ENCODE peak calls at places on chromosomes 12 and 14, in four cellular contexts. N is psoas muscle, A is IMR-90, J is AG04450. V is an unnamed sample.

GRCh38 chr12:60197589-60197988 is 601.8 kb downstream of the SLC16A7 start:
- DNase-seq in J (no peak), A (peak; percentile 77), N (no peak), V (no peak)

GRCh38 chr14:32657081-32657480 is 281.6 kb upstream of the NPAS3 start:
- DNase-seq in J (peak; percentile 55), A (peak; percentile 61), N (peak; percentile 17), V (no peak)

GRCh38 chr14:80570930-80571298 is 359.6 kb upstream of the DIO2 start:
- DNase-seq in A (no peak), J (no peak), N (no peak), V (no peak)

GRCh38 chr12:22160396-22161003 is 114.5 kb downstream of the CMAS start:
- DNase-seq in N (no peak), A (no peak), J (no peak), V (no peak)

GRCh38 chr14:20631821-20632389 is 9.6 kb downstream of the OR6S1 start:
- DNase-seq in N (peak; percentile 77), J (no peak), A (peak; percentile 56), V (no peak)

GRCh38 chr12:51442324-51442723 is 17.7 kb downstream of the SLC4A8 start:
- DNase-seq in J (peak; percentile 1), A (peak; percentile 70), N (no peak), V (no peak)

GRCh38 chr12:79837575-79837974 is 97.3 kb downstream of the PPP1R12A start:
- DNase-seq in A (no peak), J (no peak), N (no peak), V (no peak)

GRCh38 chr12:66405395-66405794 is 103.1 kb downstream of the HELB start:
- DNase-seq in N (no peak), A (peak; percentile 67), J (no peak), V (no peak)

GRCh38 chr12:80580254-80580653 is 127.2 kb upstream of the MYF6 start:
- DNase-seq in J (peak; percentile 80), N (no peak), A (peak; percentile 97), V (no peak)

GRCh38 chr12:62604856-62605255 is 138.2 kb downstream of the MON2 start:
- DNase-seq in J (no peak), N (no peak), A (peak; percentile 35), V (peak; percentile 9)

GRCh38 chr12:25269701-25270100 is 19.0 kb upstream of the KRAS start:
- DNase-seq in A (no peak), J (no peak), N (no peak), V (no peak)

GRCh38 chr12:14664434-14665023 is 31.9 kb downstream of the GUCY2C start:
- DNase-seq in N (no peak), A (peak; percentile 35), J (no peak), V (no peak)

GRCh38 chr12:77888611-77889010 is 57.9 kb downstream of the NAV3 start:
- DNase-seq in A (peak; percentile 75), J (peak; percentile 29), N (no peak), V (no peak)

GRCh38 chr12:51976376-51977160 is 25.1 kb downstream of the ACVR1B start:
- DNase-seq in N (no peak), J (no peak), A (peak; percentile 50), V (no peak)

GRCh38 chr14:58296731-58297130 is 1.6 kb upstream of the ARID4A start:
- DNase-seq in A (peak; percentile 29), J (no peak), N (no peak), V (no peak)

GRCh38 chr14:75803768-75804167 is 142.7 kb downstream of the TTLL5 start:
- DNase-seq in N (no peak), J (no peak), A (no peak), V (no peak)

GRCh38 chr14:77319416-77319815 is 1.3 kb downstream of the POMT2 start:
- DNase-seq in J (no peak), A (no peak), N (no peak), V (no peak)

GRCh38 chr14:69539631-69540410 is 34.9 kb downstream of the CCDC177 start:
- DNase-seq in N (peak; percentile 41), A (peak; percentile 56), J (peak; percentile 11), V (no peak)

GRCh38 chr12:94175763-94176660 is 27.6 kb downstream of the PLXNC1 start:
- DNase-seq in J (no peak), A (peak; percentile 36), N (no peak), V (no peak)

GRCh38 chr14:88198441-88198840 is 124.6 kb downstream of the KCNK10 start:
- DNase-seq in J (no peak), A (no peak), N (no peak), V (no peak)

GRCh38 chr14:93234798-93235197 is 27.7 kb downstream of the UBR7 start:
- DNase-seq in A (peak; percentile 85), N (no peak), J (no peak), V (no peak)

GRCh38 chr14:72921396-72921795 is 4.9 kb upstream of the DCAF4 start:
- DNase-seq in J (no peak), N (no peak), A (peak; percentile 35), V (no peak)

GRCh38 chr14:33812181-33812580 is 138.7 kb downstream of the EGLN3 start:
- DNase-seq in A (no peak), N (no peak), J (no peak), V (no peak)

GRCh38 chr12:59973515-59973914 is 377.7 kb downstream of the SLC16A7 start:
- DNase-seq in A (peak; percentile 75), J (no peak), N (no peak), V (no peak)

GRCh38 chr14:61395115-61395725 is 73.8 kb downstream of the PRKCH start:
- DNase-seq in A (no peak), J (no peak), N (no peak), V (no peak)

GRCh38 chr14:36495666-36496065 is 24.4 kb downstream of the NKX2-1 start:
- DNase-seq in N (no peak), J (no peak), A (no peak), V (no peak)

GRCh38 chr14:39731912-39732311 is 299.7 kb upstream of the FBXO33 start:
- DNase-seq in A (no peak), J (no peak), N (no peak), V (no peak)

GRCh38 chr12:25420116-25420515 is 133.0 kb downstream of the LMNTD1 start:
- DNase-seq in A (no peak), J (no peak), N (no peak), V (no peak)

GRCh38 chr14:24741871-24742270 is 107.9 kb upstream of the GZMB start:
- DNase-seq in A (peak; percentile 15), N (no peak), J (no peak), V (no peak)

GRCh38 chr14:106826833-106827369 is 1300.5 kb downstream of the TMEM121 start:
- DNase-seq in A (no peak), J (no peak), N (no peak), V (no peak)
- H3K9me3 ChIP-seq in A (peaks cover 18% of the 10 kb centered on the region), J (peaks cover 32% of the 10 kb centered on the region), N (no peaks in the 10 kb centered on the region), V (no peaks in the 10 kb centered on the region)

GRCh38 chr12:40898505-40898904 is 206.3 kb downstream of the CNTN1 start:
- DNase-seq in N (no peak), A (no peak), J (no peak), V (no peak)
- H3K9me3 ChIP-seq in N (no peaks in the 10 kb centered on the region), A (no peaks in the 10 kb centered on the region), J (no peaks in the 10 kb centered on the region), V (no peaks in the 10 kb centered on the region)

DNA sequence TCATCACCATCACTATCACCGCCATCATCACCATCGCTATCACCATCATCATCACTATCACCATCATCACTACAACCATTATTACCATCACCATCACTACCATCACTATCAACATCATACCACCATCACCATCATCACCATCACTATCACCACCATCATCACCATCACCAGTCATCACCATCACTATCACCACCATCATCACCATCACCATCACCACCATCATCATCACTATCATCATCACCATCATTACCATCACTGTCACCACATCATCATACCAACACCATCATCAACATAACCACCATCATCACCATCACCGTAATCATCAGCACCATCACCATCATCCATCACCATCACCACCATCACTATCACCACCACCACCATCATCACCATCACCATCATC is 213.8 kb downstream of the ALG10 start:
- DNase-seq in A (no peak), J (no peak), N (no peak), V (no peak)
- H3K9me3 ChIP-seq in A (peaks cover 10% of the 10 kb centered on the region), J (peaks cover 30% of the 10 kb centered on the region), N (no peaks in the 10 kb centered on the region), V (no peaks in the 10 kb centered on the region)

GRCh38 chr12:75596406-75596805 is 85.0 kb upstream of the KRR1 start:
- DNase-seq in N (no peak), A (no peak), J (no peak), V (no peak)

GRCh38 chr12:75599061-75599460 is 87.7 kb upstream of the KRR1 start:
- DNase-seq in J (no peak), N (no peak), A (no peak), V (no peak)

GRCh38 chr12:75602111-75602510 is 90.7 kb upstream of the KRR1 start:
- DNase-seq in A (no peak), J (no peak), N (no peak), V (no peak)

GRCh38 chr12:75603475-75603874 is 92.1 kb upstream of the KRR1 start:
- DNase-seq in A (no peak), J (no peak), N (no peak), V (no peak)

DNA sequence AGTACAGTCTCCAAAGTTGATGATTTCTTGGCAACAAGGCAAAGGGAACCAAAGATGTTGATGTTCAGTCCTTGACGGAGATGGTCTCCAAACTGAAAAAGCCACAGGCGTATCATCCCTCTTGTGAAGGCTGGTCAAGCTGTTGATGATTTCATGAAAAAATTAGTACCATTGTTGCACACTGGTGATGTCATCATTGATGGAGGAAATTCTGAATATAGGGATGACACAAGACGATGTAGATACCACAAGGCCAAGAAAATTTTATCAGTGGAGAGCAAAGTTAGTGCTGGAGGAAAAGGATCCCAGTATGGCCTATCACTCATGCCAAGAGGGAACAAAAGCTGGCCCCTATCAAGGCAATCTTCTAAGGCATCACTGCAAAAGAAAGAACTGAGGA is 88.7 kb upstream of the KRR1 start:
- DNase-seq in A (no peak), N (no peak), J (no peak), V (no peak)
- H3K9me3 ChIP-seq in A (no peaks in the 10 kb centered on the region), N (no peaks in the 10 kb centered on the region), J (no peaks in the 10 kb centered on the region), V (no peaks in the 10 kb centered on the region)

GRCh38 chr14:21675566-21675965 is 1.9 kb upstream of the OR4E1 start:
- DNase-seq in N (no peak), A (no peak), J (no peak), V (no peak)
- H3K9me3 ChIP-seq in N (peaks cover 12% of the 10 kb centered on the region), A (no peaks in the 10 kb centered on the region), J (no peaks in the 10 kb centered on the region), V (peaks cover 12% of the 10 kb centered on the region)

DNA sequence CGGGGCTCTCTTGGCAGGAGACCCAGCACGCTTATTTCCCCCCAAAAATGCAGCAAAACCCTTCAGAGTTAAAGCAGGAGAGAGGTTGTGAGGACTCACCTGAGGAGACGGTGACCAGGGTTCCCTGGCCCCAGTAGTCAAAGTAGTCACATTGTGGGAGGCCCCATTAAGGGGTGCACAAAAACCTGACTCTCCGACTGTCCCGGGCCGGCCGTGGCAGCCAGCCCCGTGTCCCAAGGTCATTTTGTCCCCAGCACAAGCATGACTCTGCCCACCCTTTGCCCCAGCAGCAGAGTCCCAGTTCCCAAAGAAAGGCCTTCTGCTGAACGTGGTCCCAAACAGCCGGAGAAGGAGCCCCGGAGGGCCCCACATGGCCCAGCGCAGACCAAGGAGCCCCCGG is 337.7 kb downstream of the TMEM121 start:
- DNase-seq in A (no peak), J (no peak), N (no peak), V (no peak)
- H3K9me3 ChIP-seq in A (peaks cover 62% of the 10 kb centered on the region), J (peaks cover 86% of the 10 kb centered on the region), N (no peaks in the 10 kb centered on the region), V (no peaks in the 10 kb centered on the region)

DNA sequence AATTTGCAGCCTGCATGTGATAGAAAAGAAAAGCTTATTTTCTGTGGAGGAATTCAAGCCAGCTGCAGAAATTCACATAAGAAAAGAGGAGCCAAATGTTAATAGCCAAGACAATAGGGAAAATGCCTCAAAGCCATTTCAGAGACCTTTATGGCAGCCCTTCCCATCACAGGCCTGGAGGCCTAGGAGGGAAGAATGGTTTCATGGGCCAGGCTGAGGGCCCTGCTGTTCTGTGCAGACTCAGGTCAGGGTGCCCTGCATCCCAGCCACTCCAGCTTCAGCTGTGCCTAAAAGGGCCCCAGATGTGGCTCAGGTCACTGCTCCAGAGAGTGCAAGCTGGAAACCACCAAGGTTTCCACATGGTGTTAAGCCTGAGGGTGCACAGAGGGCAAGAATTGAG is 21.2 kb upstream of the CCDC88C start:
- DNase-seq in N (no peak), A (no peak), J (no peak), V (no peak)
- H3K9me3 ChIP-seq in N (no peaks in the 10 kb centered on the region), A (peaks cover 2% of the 10 kb centered on the region), J (no peaks in the 10 kb centered on the region), V (no peaks in the 10 kb centered on the region)